ENCODE peak calls at places on chromosomes 11 and 22, in ten cellular contexts. J, O, L, N, M, Y, F, U, Z and R are unnamed samples.

GRCh38 chr11:2678396-2678795 is 21.4 kb downstream of the KCNQ1OT1 start:
- DNase-seq in F (no peak), Z (no peak), J (no peak), M (no peak), O (no peak), N (no peak), U (no peak), Y (no peak), L (no peak), R (no peak)

GRCh38 chr11:62324738-62325556 is 12.3 kb upstream of the ASRGL1 start:
- DNase-seq in F (no peak), Z (no peak), L (no peak), M (no peak), N (no peak), U (no peak), O (no peak), J (no peak), Y (peak; percentile 16), R (no peak)

GRCh38 chr22:23376256-23376655 is 195.9 kb downstream of the BCR start:
- DNase-seq in J (no peak), O (no peak), Y (no peak), U (no peak), Z (no peak), F (no peak), M (no peak), N (no peak), L (no peak), R (no peak)

GRCh38 chr22:49999063-49999900 is 13.3 kb downstream of the IL17REL start:
- DNase-seq in F (no peak), U (no peak), L (no peak), J (no peak), M (no peak), O (no peak), Z (no peak), N (no peak), Y (no peak), R (no peak)

GRCh38 chr22:27462190-27462589 is 339.4 kb downstream of the MN1 start:
- DNase-seq in Z (no peak), N (no peak), L (no peak), F (no peak), O (no peak), Y (no peak), M (no peak), U (no peak), J (no peak), R (peak; percentile 32)

GRCh38 chr11:112292785-112293407 is 32.2 kb upstream of the PLET1 start:
- DNase-seq in L (no peak), N (no peak), Z (peak; percentile 34), Y (no peak), F (no peak), M (peak; percentile 84), J (peak; percentile 70), U (peak; percentile 53), O (no peak), R (no peak)

GRCh38 chr11:88431675-88432341 is 94.3 kb upstream of the CTSC start:
- DNase-seq in Y (no peak), M (no peak), U (no peak), J (no peak), F (no peak), Z (no peak), O (no peak), N (no peak), L (no peak), R (no peak)

GRCh38 chr11:60165538-60165937 is 17.3 kb downstream of the MS4A6A start:
- DNase-seq in F (no peak), J (no peak), Z (no peak), N (no peak), O (no peak), Y (no peak), M (no peak), L (no peak), U (no peak), R (no peak)

GRCh38 chr11:21476588-21476987 is 716.3 kb upstream of the ANO5 start:
- DNase-seq in J (no peak), O (no peak), N (no peak), M (no peak), F (no peak), Y (no peak), U (no peak), Z (no peak), L (no peak), R (no peak)

GRCh38 chr11:65274734-65275682 is 13.2 kb downstream of the POLA2 start:
- DNase-seq in J (peak; percentile 93), O (no peak), Z (peak; percentile 73), N (peak; percentile 40), M (peak; percentile 97), Y (no peak), F (no peak), U (peak; percentile 67), L (no peak), R (peak; percentile 44)

GRCh38 chr11:118929496-118930151 is 3.9 kb upstream of the BCL9L start:
- DNase-seq in M (no peak), U (no peak), Z (peak; percentile 65), N (peak; percentile 74), O (peak; percentile 61), Y (peak; percentile 86), J (peak; percentile 97), F (peak; percentile 96), L (peak; percentile 55), R (peak; percentile 61)

GRCh38 chr22:43826142-43827093 is 14.3 kb upstream of the EFCAB6 start:
- DNase-seq in Z (no peak), L (no peak), M (peak; percentile 15), U (peak; percentile 44), F (no peak), N (no peak), O (no peak), Y (no peak), J (no peak), R (no peak)

GRCh38 chr11:114134870-114135269 is 75.4 kb downstream of the ZBTB16 start:
- DNase-seq in M (no peak), N (no peak), Z (no peak), J (no peak), O (no peak), L (no peak), U (no peak), F (no peak), Y (no peak), R (no peak)

GRCh38 chr11:126366064-126366822 is 10.8 kb downstream of the ST3GAL4 start:
- DNase-seq in U (no peak), L (no peak), O (no peak), J (peak; percentile 63), N (no peak), M (no peak), Z (no peak), Y (no peak), F (no peak), R (no peak)

GRCh38 chr22:41001722-41002122 is 50.5 kb downstream of the RBX1 start:
- DNase-seq in Z (no peak), L (no peak), N (no peak), U (peak; percentile 66), O (no peak), F (no peak), Y (no peak), M (no peak), J (no peak), R (no peak)

GRCh38 chr11:27545946-27546345 is 39.4 kb upstream of the LIN7C start:
- DNase-seq in L (no peak), J (no peak), F (no peak), Z (no peak), M (no peak), U (no peak), N (no peak), O (no peak), Y (no peak), R (no peak)

GRCh38 chr11:70568504-70569172 is 170.3 kb downstream of the CTTN start:
- DNase-seq in Y (no peak), J (no peak), F (no peak), M (no peak), L (no peak), U (no peak), Z (no peak), O (no peak), N (no peak), R (no peak)

GRCh38 chr11:129268371-129268770 is 76.2 kb upstream of the ARHGAP32 start:
- DNase-seq in L (no peak), O (no peak), J (no peak), U (no peak), N (no peak), Z (no peak), F (no peak), Y (no peak), M (no peak), R (no peak)

GRCh38 chr22:24357547-24357946 is 69.9 kb upstream of the ADORA2A start:
- DNase-seq in U (no peak), Z (no peak), Y (no peak), L (no peak), J (no peak), M (no peak), O (no peak), N (no peak), F (no peak), R (no peak)

GRCh38 chr22:49701380-49702067 is 126.1 kb downstream of the BRD1 start:
- DNase-seq in F (no peak), L (no peak), U (no peak), Y (no peak), Z (no peak), O (no peak), J (no peak), N (no peak), M (no peak), R (no peak)

GRCh38 chr11:133636686-133637085 is 104.4 kb upstream of the OPCML start:
- DNase-seq in O (no peak), J (no peak), U (no peak), N (no peak), Z (no peak), F (no peak), L (no peak), M (no peak), Y (no peak), R (no peak)